ENCODE peak calls at places on chromosome 1, in seven cellular contexts. G is colonic mucosa, F is GM12878, W is kidney, Q is lung, A is brain microvascular endothelial cell, N is Peyer's patch. O is an unnamed sample.

GRCh38 chr1:16155537-16156410 is at the start of gene EPHA2:
- DNase-seq in G (peak; percentile 96), F (no peak), W (peak; percentile 97), Q (peak; percentile 94), A (peak; percentile 80), N (peak; percentile 94), O (no peak)

GRCh38 chr1:112852934-112853333 is 103.1 kb downstream of the SLC16A1 start:
- DNase-seq in G (no peak), F (no peak), W (no peak), Q (no peak), A (no peak), N (no peak), O (no peak)

GRCh38 chr1:234699795-234700665 is 90.1 kb upstream of the IRF2BP2 start:
- DNase-seq in G (peak; percentile 49), F (peak; percentile 83), W (no peak), Q (no peak), A (peak; percentile 78), N (peak; percentile 60), O (peak; percentile 68)

GRCh38 chr1:114620419-114620818 is 39.0 kb upstream of the BCAS2 start:
- DNase-seq in G (no peak), F (no peak), W (no peak), Q (no peak), A (no peak), N (no peak), O (no peak)

GRCh38 chr1:156797212-156797871 is 19.3 kb downstream of the SH2D2A start:
- DNase-seq in G (peak; percentile 50), F (no peak), W (no peak), Q (no peak), A (peak; percentile 47), N (no peak), O (peak; percentile 60)

GRCh38 chr1:40256401-40257084 is 1.5 kb upstream of the ZMPSTE24 start:
- DNase-seq in G (no peak), F (no peak), W (no peak), Q (no peak), A (no peak), N (no peak), O (no peak)

GRCh38 chr1:180165096-180165495 is 10.4 kb downstream of the QSOX1 start:
- DNase-seq in G (no peak), F (no peak), W (no peak), Q (no peak), A (no peak), N (no peak), O (no peak)

GRCh38 chr1:40362699-40363098 is 10.8 kb upstream of the SMAP2 start:
- DNase-seq in G (no peak), F (no peak), W (no peak), Q (no peak), A (peak; percentile 36), N (no peak), O (no peak)

GRCh38 chr1:79117376-79117775 is 110.8 kb upstream of the ADGRL4 start:
- DNase-seq in G (no peak), F (no peak), W (no peak), Q (no peak), A (no peak), N (no peak), O (no peak)

GRCh38 chr1:8477983-8478362 is 160.1 kb downstream of the SLC45A1 start:
- DNase-seq in G (no peak), F (no peak), W (no peak), Q (no peak), A (no peak), N (no peak), O (no peak)

GRCh38 chr1:76939107-76939816 is 72.0 kb downstream of the ST6GALNAC5 start:
- DNase-seq in G (no peak), F (no peak), W (no peak), Q (no peak), A (peak; percentile 59), N (no peak), O (peak; percentile 12)

GRCh38 chr1:94058766-94059165 is 62.2 kb downstream of the ABCA4 start:
- DNase-seq in G (no peak), F (no peak), W (no peak), Q (no peak), A (no peak), N (no peak), O (no peak)

GRCh38 chr1:27491748-27492700 is 2.1 kb upstream of the WASF2 start:
- DNase-seq in G (no peak), F (no peak), W (no peak), Q (no peak), A (no peak), N (no peak), O (no peak)

GRCh38 chr1:187931781-187932180 is 1103.0 kb downstream of the PLA2G4A start:
- DNase-seq in G (no peak), F (no peak), W (no peak), Q (no peak), A (no peak), N (no peak), O (no peak)

GRCh38 chr1:178192686-178193085 is 98.8 kb downstream of the RASAL2 start:
- DNase-seq in G (peak; percentile 52), F (no peak), W (no peak), Q (peak; percentile 31), A (peak; percentile 88), N (no peak), O (no peak)

GRCh38 chr1:236066828-236067386 is 2.0 kb upstream of the NID1 start:
- DNase-seq in G (peak; percentile 56), F (peak; percentile 85), W (no peak), Q (peak; percentile 49), A (no peak), N (no peak), O (peak; percentile 81)

GRCh38 chr1:61215676-61216289 is 133.4 kb downstream of the NFIA start:
- DNase-seq in G (no peak), F (no peak), W (no peak), Q (no peak), A (no peak), N (no peak), O (no peak)

GRCh38 chr1:10866314-10867091 is 70.1 kb upstream of the CASZ1 start:
- DNase-seq in G (peak; percentile 34), F (no peak), W (no peak), Q (no peak), A (peak; percentile 6), N (peak; percentile 62), O (no peak)

GRCh38 chr1:113178522-113178921 is 105.5 kb downstream of the LRIG2 start:
- DNase-seq in G (no peak), F (no peak), W (no peak), Q (no peak), A (no peak), N (no peak), O (no peak)

GRCh38 chr1:160641323-160642280 is 5.2 kb downstream of the SLAMF1 start:
- DNase-seq in G (no peak), F (no peak), W (no peak), Q (no peak), A (no peak), N (no peak), O (no peak)

GRCh38 chr1:9013824-9014223 is 12.4 kb downstream of the SLC2A7 start:
- DNase-seq in G (no peak), F (no peak), W (no peak), Q (no peak), A (no peak), N (no peak), O (no peak)

GRCh38 chr1:185348296-185348695 is 31.3 kb upstream of the IVNS1ABP start:
- DNase-seq in G (no peak), F (no peak), W (no peak), Q (no peak), A (no peak), N (no peak), O (no peak)

GRCh38 chr1:110120960-110121561 is 8.8 kb downstream of the UBL4B start:
- DNase-seq in G (no peak), F (no peak), W (no peak), Q (no peak), A (no peak), N (peak; percentile 2), O (no peak)

GRCh38 chr1:33096358-33097005 is 15.5 kb downstream of the AZIN2 start:
- DNase-seq in G (no peak), F (no peak), W (no peak), Q (no peak), A (no peak), N (no peak), O (no peak)

GRCh38 chr1:202848191-202848542 is 37.4 kb downstream of the PCAT6 start:
- DNase-seq in G (no peak), F (peak; percentile 19), W (no peak), Q (no peak), A (no peak), N (no peak), O (peak; percentile 77)

GRCh38 chr1:109446236-109446635 is 20.0 kb upstream of the PSMA5 start:
- DNase-seq in G (no peak), F (no peak), W (no peak), Q (no peak), A (no peak), N (no peak), O (no peak)

GRCh38 chr1:23682946-23683345 is 8.7 kb upstream of the RPL11 start:
- DNase-seq in G (no peak), F (no peak), W (no peak), Q (no peak), A (no peak), N (no peak), O (no peak)
- TF ChIP-seq CTCF in G (no peak), F (no peak), W (no peak), Q (no peak), A (no peak), N (no peak), O (no peak)

GRCh38 chr1:3227372-3227704 is 158.3 kb downstream of the PRDM16 start:
- DNase-seq in G (no peak), F (no peak), W (no peak), Q (no peak), A (no peak), N (no peak), O (no peak)

GRCh38 chr1:3226664-3227371 is 157.8 kb downstream of the PRDM16 start:
- DNase-seq in G (no peak), F (no peak), W (no peak), Q (no peak), A (no peak), N (no peak), O (no peak)

GRCh38 chr1:3231245-3231644 is 162.2 kb downstream of the PRDM16 start:
- DNase-seq in G (no peak), F (no peak), W (no peak), Q (no peak), A (no peak), N (no peak), O (no peak)

GRCh38 chr1:3230553-3230952 is 161.6 kb downstream of the PRDM16 start:
- DNase-seq in G (no peak), F (no peak), W (no peak), Q (no peak), A (no peak), N (no peak), O (no peak)

GRCh38 chr1:3229081-3229725 is 160.2 kb downstream of the PRDM16 start:
- DNase-seq in G (no peak), F (no peak), W (no peak), Q (no peak), A (no peak), N (no peak), O (no peak)
- TF ChIP-seq CTCF in G (no peak), F (no peak), W (no peak), Q (no peak), A (no peak), N (no peak), O (no peak)

GRCh38 chr1:220877348-220878095 is 1.7 kb upstream of the HLX start:
- DNase-seq in G (no peak), F (no peak), W (no peak), Q (no peak), A (no peak), N (no peak), O (no peak)
- TF ChIP-seq CTCF in G (no peak), F (no peak), W (no peak), Q (no peak), A (no peak), N (no peak), O (no peak)

GRCh38 chr1:222084996-222085395 is 343.1 kb upstream of the DUSP10 start:
- DNase-seq in G (no peak), F (no peak), W (no peak), Q (no peak), A (no peak), N (no peak), O (no peak)
- TF ChIP-seq CTCF in G (no peak), F (no peak), W (no peak), Q (no peak), A (no peak), N (no peak), O (no peak)